ENCODE peak calls at places on chromosomes 16 and 17, in five cellular contexts. G is HepG2, H is A549, R is GM12878, O is K562. X is an unnamed sample.

GRCh38 chr16:74874123-74874522 is 99.5 kb upstream of the FA2H start:
- DNase-seq in G (no peak), H (no peak), R (no peak), O (no peak), X (no peak)

GRCh38 chr16:55033225-55034156 is 102.8 kb downstream of the IRX5 start:
- DNase-seq in G (no peak), H (no peak), R (no peak), O (no peak), X (no peak)

GRCh38 chr17:3710951-3711383 is 12.7 kb upstream of the HASPIN start:
- DNase-seq in G (no peak), H (no peak), R (peak; percentile 100), O (no peak), X (peak; percentile 41)

GRCh38 chr17:78049609-78050008 is 78.9 kb downstream of the TMC6 start:
- DNase-seq in G (no peak), H (no peak), R (no peak), O (peak; percentile 15), X (no peak)

GRCh38 chr17:78343099-78343432 is 16.8 kb downstream of the SOCS3 start:
- DNase-seq in G (no peak), H (no peak), R (no peak), O (no peak), X (peak; percentile 72)

GRCh38 chr16:85995591-85996461 is 96.9 kb downstream of the IRF8 start:
- DNase-seq in G (no peak), H (no peak), R (peak; percentile 74), O (no peak), X (no peak)

GRCh38 chr17:7249830-7250229 is 1.7 kb downstream of the CTDNEP1 start:
- DNase-seq in G (no peak), H (no peak), R (no peak), O (no peak), X (no peak)

GRCh38 chr17:48612854-48613691 is 2.0 kb downstream of the HOXB8 start:
- DNase-seq in G (peak; percentile 15), H (peak; percentile 79), R (no peak), O (no peak), X (peak; percentile 57)

GRCh38 chr17:9402590-9403199 is 172.9 kb downstream of the STX8 start:
- DNase-seq in G (peak; percentile 45), H (peak; percentile 67), R (no peak), O (peak; percentile 26), X (peak; percentile 83)

GRCh38 chr16:86117756-86118155 is 218.8 kb downstream of the IRF8 start:
- DNase-seq in G (no peak), H (no peak), R (no peak), O (no peak), X (no peak)

GRCh38 chr16:17755158-17755557 is 284.4 kb upstream of the XYLT1 start:
- DNase-seq in G (no peak), H (no peak), R (no peak), O (no peak), X (no peak)

GRCh38 chr16:56961386-56961785 is 364 bp upstream of the CETP start:
- DNase-seq in G (no peak), H (no peak), R (no peak), O (no peak), X (no peak)
- TF ChIP-seq JUNB in G (no peak), H (no peak), R (no peak), O (no peak), X (no peak)

DNA sequence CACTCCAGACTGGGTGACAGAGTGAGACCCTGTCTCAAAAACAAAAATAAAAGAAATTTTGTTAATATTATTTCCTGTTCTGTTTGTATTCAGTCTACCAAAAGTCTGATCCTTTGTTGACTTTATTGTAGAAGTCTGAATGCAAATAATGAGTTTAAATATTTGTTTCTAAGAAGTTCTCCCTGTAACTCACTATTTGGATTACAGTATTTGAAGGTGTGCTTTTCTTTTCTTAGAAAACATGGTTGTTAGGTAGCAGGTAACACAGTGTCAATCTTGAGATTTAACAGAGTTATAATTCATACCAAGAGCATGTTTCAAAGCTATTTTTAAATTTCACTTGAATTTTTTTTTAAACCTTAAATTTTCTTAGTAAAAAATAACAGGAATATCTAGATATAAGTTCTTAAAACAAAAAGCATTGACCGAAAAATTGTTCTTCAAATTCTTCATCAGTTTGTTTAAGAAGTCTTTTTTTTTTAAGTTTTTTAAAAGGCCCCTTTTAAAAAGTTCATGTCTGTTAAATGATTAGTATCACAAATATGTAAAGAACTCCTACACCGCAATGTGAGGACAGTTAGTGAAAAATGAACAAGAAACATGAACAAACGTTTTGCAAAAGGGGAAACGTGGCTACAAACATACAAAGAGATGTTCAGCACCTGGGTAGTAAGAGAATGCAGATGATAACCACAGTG is 35.0 kb downstream of the GAN start:
- DNase-seq in G (no peak), H (no peak), R (no peak), O (no peak), X (no peak)
- TF ChIP-seq JUNB in G (no peak), H (no peak), R (no peak), O (no peak), X (no peak)

GRCh38 chr16:546909-547770 is 13.1 kb upstream of the PRR35 start:
- DNase-seq in G (no peak), H (peak; percentile 71), R (no peak), O (peak; percentile 63), X (peak; percentile 71)
- TF ChIP-seq JUNB in G (no peak), H (no peak), R (no peak), O (no peak), X (no peak)

DNA sequence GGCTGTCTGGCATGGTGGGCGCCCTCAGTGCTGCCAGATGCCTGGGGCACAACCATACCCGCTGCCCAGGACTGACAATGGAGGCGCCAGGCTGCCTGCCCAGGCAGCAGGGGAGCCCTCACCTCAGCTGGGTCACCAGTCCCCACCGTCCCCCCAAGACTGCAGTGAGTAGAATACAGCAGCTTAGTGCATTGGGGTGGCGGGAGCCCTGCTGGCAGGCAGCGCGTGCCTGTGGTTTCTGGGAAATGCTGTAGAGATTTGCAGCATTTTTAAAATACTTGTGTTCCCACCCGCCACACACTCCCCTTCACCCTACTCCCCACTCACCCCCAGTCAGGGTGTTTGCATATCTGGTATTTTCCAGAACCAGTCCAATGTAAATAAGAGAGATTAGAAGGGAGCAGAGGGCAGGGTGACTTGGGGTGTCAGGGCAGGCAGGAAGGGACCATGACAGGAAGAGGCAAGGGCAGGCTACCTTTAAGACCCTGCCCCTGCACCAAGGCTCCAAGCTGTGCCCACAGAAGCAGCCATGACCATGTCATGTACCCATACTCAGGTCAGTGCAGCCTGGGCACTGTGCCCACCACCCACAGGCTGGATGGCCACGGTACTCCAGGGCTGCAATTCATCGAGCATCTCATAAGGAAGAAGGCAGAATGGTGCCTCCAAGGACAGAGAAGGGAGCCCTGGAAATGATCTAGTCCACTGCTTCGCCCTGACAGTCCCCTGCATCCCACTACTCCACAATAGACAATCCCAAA is 21.5 kb downstream of the MYO18A start:
- DNase-seq in G (peak; percentile 88), H (no peak), R (no peak), O (no peak), X (no peak)
- TF ChIP-seq JUNB in G (no peak), H (no peak), R (no peak), O (no peak), X (no peak)

X was measured in GM23338.